ENCODE peak calls at places on chromosomes 5 and 9, in four cellular contexts. H, E, M and J are unnamed samples.

GRCh38 chr5:168342985-168343384 is 51.5 kb downstream of the WWC1 start:
- DNase-seq in M (peak; percentile 1), E (no peak), H (no peak), J (no peak)

GRCh38 chr5:149789835-149790234 is 59.7 kb downstream of the PPARGC1B start:
- DNase-seq in H (no peak), M (no peak), E (no peak), J (no peak)

GRCh38 chr9:93675336-93676150 is 99.2 kb downstream of the PHF2 start:
- DNase-seq in E (no peak), H (no peak), M (peak; percentile 71), J (peak; percentile 8)

GRCh38 chr5:4676934-4677333 is 463.2 kb upstream of the ADAMTS16 start:
- DNase-seq in M (no peak), E (no peak), H (no peak), J (no peak)

GRCh38 chr5:60102961-60103683 is 209.6 kb upstream of the PDE4D start:
- DNase-seq in M (no peak), H (no peak), E (no peak), J (no peak)

GRCh38 chr5:125793470-125793869 is 629.7 kb upstream of the GRAMD2B start:
- DNase-seq in E (no peak), M (no peak), H (no peak), J (no peak)

GRCh38 chr5:14118551-14119320 is 24.4 kb upstream of the TRIO start:
- DNase-seq in E (peak; percentile 42), M (no peak), H (no peak), J (no peak)

GRCh38 chr9:29906065-29906464 is 2332.8 kb upstream of the C9orf72 start:
- DNase-seq in H (no peak), M (no peak), E (no peak), J (no peak)

GRCh38 chr9:87527211-87527916 is 29.7 kb downstream of the DAPK1 start:
- DNase-seq in H (no peak), E (no peak), M (no peak), J (no peak)

GRCh38 chr9:114081441-114082016 is 3.4 kb upstream of the AMBP start:
- DNase-seq in E (no peak), H (no peak), M (peak; percentile 52), J (no peak)

GRCh38 chr5:81016116-81016515 is 56.0 kb downstream of the RASGRF2 start:
- DNase-seq in H (no peak), E (no peak), M (no peak), J (no peak)

GRCh38 chr9:99013550-99013949 is 69.8 kb downstream of the COL15A1 start:
- DNase-seq in E (no peak), H (peak; percentile 17), M (no peak), J (no peak)

GRCh38 chr5:135206862-135207261 is 172.8 kb upstream of the PITX1 start:
- DNase-seq in H (no peak), E (no peak), M (no peak), J (no peak)

GRCh38 chr9:137672907-137673791 is 54.3 kb downstream of the EHMT1 start:
- DNase-seq in E (peak; percentile 31), H (peak; percentile 30), M (peak; percentile 76), J (peak; percentile 28)

GRCh38 chr5:143673676-143674468 is 138.1 kb upstream of the HMHB1 start:
- DNase-seq in E (no peak), H (no peak), M (no peak), J (no peak)

GRCh38 chr9:79129865-79130480 is 441.8 kb upstream of the TLE4 start:
- DNase-seq in E (peak; percentile 18), H (no peak), M (no peak), J (no peak)

GRCh38 chr9:5920860-5921328 is 30.2 kb downstream of the MLANA start:
- DNase-seq in H (no peak), M (no peak), E (no peak), J (no peak)

GRCh38 chr5:150992705-150993104 is 27.7 kb upstream of the GPX3 start:
- DNase-seq in M (no peak), E (no peak), H (no peak), J (no peak)

GRCh38 chr5:8693341-8693844 is 824.4 kb downstream of the MTRR start:
- DNase-seq in H (no peak), M (no peak), E (no peak), J (no peak)

GRCh38 chr9:21015959-21016358 is 15.5 kb downstream of the HACD4 start:
- DNase-seq in E (no peak), M (no peak), H (no peak), J (no peak)

GRCh38 chr9:126454795-126455194 is 128.2 kb downstream of the MVB12B start:
- DNase-seq in E (no peak), M (peak; percentile 19), H (no peak), J (no peak)

GRCh38 chr5:31916327-31916726 is 257.8 kb downstream of the GOLPH3 start:
- DNase-seq in M (no peak), H (no peak), E (no peak), J (no peak)

DNA sequence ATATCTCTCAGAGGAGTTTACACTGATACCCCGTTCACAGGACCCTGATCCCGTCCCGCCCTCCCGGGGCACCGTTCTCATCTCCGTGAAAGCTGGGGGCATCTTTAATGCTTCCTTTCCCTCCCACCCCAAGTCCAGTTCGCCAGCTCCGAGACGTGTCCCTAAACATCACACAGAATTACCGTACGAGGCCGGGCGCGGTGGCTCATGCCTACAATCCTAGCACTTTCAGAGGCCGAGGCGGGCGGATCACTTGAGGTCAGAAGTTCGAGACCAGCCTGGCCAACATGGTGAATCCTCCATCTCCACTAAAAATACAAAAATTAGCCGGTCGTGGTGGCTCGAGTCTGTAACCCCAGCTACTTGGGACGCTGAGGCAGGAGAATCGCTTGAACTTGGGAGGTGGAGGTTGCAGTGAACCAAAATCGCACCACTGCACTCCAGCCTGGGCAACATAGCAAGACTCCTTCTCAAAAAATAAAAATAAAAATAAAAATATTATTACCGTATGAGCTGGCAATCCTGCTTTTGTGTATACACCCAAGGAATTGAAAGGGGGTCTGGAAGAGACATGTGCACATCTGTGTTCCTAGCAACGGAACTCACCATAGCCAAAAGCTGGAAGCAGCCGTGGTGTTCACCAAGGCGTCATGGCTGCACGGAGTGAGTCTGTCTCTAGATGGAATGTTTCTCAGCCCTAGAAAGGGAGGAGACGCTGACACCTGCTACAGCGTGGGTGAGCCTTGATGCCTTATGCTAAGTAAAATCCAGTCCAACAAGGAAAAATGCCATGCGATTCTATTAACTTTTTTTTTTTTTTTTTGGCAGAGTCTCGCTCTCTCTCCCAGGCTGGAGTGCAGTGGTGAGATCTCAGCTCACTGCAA is 1.2 kb upstream of the ABO start:
- DNase-seq in E (no peak), M (no peak), H (no peak), J (no peak)
- H3K9me3 ChIP-seq in E (peaks cover 6% of the 10 kb centered on the region), M (no peaks in the 10 kb centered on the region), H (no peaks in the 10 kb centered on the region), J (no peaks in the 10 kb centered on the region)

GRCh38 chr5:141374627-141375026 is 936 bp downstream of the PCDHGA6 start:
- DNase-seq in E (no peak), M (no peak), H (no peak), J (no peak)

GRCh38 chr5:141371572-141372475 is 1.8 kb downstream of the PCDHGB3 start:
- DNase-seq in M (no peak), E (no peak), H (no peak), J (no peak)

GRCh38 chr5:141369994-141370848 is at the start of gene PCDHGB3:
- DNase-seq in M (no peak), E (no peak), H (peak; percentile 20), J (peak; percentile 45)

GRCh38 chr5:141373673-141374317 is at the start of gene PCDHGA6:
- DNase-seq in E (no peak), M (no peak), H (no peak), J (no peak)
- H3K9me3 ChIP-seq in E (peaks cover 99% of the 10 kb centered on the region), M (no peaks in the 10 kb centered on the region), H (peaks cover 6% of the 10 kb centered on the region), J (peaks cover 13% of the 10 kb centered on the region)

DNA sequence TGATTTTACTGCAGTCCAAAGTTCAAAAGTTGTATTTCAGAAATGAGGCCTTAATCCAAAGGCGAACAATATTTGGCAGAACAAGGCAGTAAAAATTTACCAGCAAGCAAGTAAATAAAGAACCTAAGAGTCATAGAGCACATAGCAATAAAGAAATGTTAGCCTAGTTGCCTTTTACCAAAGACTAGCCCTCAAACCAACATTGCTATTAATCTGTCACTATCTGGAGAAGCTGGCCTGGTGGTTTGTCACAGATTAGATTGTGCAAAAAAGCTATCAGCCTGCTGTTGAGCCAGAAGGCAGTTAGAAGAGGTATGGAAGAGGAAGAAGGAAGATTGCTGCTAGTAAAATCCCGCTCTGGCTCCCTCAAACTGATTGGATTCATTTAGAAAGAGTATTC is 304.7 kb upstream of the KLF4 start:
- DNase-seq in E (no peak), H (no peak), M (no peak), J (no peak)
- H3K9me3 ChIP-seq in E (no peaks in the 10 kb centered on the region), H (no peaks in the 10 kb centered on the region), M (no peaks in the 10 kb centered on the region), J (no peaks in the 10 kb centered on the region)

GRCh38 chr9:13386935-13387667 is 107.6 kb upstream of the MPDZ start:
- DNase-seq in E (no peak), H (no peak), M (no peak), J (no peak)

GRCh38 chr9:13388157-13388556 is 108.7 kb upstream of the MPDZ start:
- DNase-seq in E (no peak), H (no peak), M (no peak), J (peak; percentile 40)

GRCh38 chr9:13386324-13386723 is 106.8 kb upstream of the MPDZ start:
- DNase-seq in M (no peak), E (no peak), H (no peak), J (no peak)

GRCh38 chr9:13383216-13383615 is 103.7 kb upstream of the MPDZ start:
- DNase-seq in H (no peak), E (no peak), M (no peak), J (no peak)

GRCh38 chr9:13387668-13388124 is 108.2 kb upstream of the MPDZ start:
- DNase-seq in E (no peak), M (no peak), H (no peak), J (no peak)
- H3K9me3 ChIP-seq in E (peaks cover 41% of the 10 kb centered on the region), M (no peaks in the 10 kb centered on the region), H (no peaks in the 10 kb centered on the region), J (no peaks in the 10 kb centered on the region)

GRCh38 chr5:178417391-178417811 is 172.8 kb downstream of the COL23A1 start:
- DNase-seq in E (no peak), H (no peak), M (no peak), J (no peak)
- H3K9me3 ChIP-seq in E (no peaks in the 10 kb centered on the region), H (no peaks in the 10 kb centered on the region), M (no peaks in the 10 kb centered on the region), J (no peaks in the 10 kb centered on the region)

DNA sequence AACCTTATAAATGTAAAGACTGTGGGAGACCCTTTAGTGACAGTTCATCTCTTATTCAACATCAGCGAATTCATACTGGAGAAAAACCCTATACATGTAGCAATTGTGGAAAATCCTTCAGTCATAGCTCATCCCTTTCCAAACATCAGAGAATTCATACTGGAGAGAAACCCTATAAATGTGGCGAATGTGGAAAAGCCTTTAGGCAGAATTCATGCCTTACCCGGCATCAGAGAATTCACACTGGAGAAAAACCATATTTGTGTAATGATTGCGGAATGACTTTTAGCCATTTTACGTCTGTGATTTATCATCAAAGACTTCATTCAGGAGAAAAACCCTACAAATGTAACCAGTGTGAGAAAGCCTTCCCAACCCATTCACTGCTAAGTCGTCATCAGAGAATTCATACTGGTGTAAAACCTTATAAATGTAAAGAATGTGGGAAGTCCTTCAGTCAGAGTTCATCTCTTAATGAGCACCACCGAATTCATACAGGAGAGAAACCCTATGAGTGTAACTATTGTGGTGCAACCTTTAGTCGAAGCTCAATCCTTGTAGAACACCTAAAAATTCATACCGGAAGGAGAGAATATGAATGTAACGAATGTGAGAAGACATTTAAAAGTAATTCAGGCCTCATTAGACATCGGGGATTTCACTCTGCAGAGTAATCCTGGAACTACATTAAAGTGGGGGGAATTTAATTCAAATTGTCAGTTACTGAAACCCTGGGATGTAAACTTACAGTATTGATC is 17.7 kb downstream of the ZNF483 start:
- DNase-seq in M (no peak), E (no peak), H (no peak), J (no peak)
- H3K9me3 ChIP-seq in M (peaks cover 55% of the 10 kb centered on the region), E (peaks cover 100% of the 10 kb centered on the region), H (peaks cover 53% of the 10 kb centered on the region), J (peaks cover 54% of the 10 kb centered on the region)